ENCODE peak calls at places on chromosomes 2 and 18, in five cellular contexts. One of them, this sample, is unnamed.

GRCh38 chr2:122081743-122082142 is 326.3 kb downstream of the TSN start:
- DNase-seq in foreskin fibroblast: no peak
- DNase-seq in skeletal muscle cell: no peak
- DNase-seq in Karpas-422: peak; percentile 83
- DNase-seq in HEK293T: no peak
- DNase-seq in this sample: no peak

GRCh38 chr2:69434753-69435152 is 2.5 kb downstream of the NFU1 start:
- DNase-seq in skeletal muscle cell: no peak
- DNase-seq in foreskin fibroblast: no peak
- DNase-seq in HEK293T: no peak
- DNase-seq in Karpas-422: peak; percentile 92
- DNase-seq in this sample: no peak

GRCh38 chr2:50820176-50820575 is 211.8 kb downstream of the NRXN1 start:
- DNase-seq in HEK293T: no peak
- DNase-seq in foreskin fibroblast: no peak
- DNase-seq in Karpas-422: no peak
- DNase-seq in skeletal muscle cell: no peak
- DNase-seq in this sample: no peak

GRCh38 chr2:191303349-191304005 is 58.3 kb downstream of the MYO1B start:
- DNase-seq in foreskin fibroblast: no peak
- DNase-seq in Karpas-422: no peak
- DNase-seq in skeletal muscle cell: no peak
- DNase-seq in HEK293T: no peak
- DNase-seq in this sample: no peak

GRCh38 chr2:168722592-168722991 is 79.8 kb upstream of the NOSTRIN start:
- DNase-seq in skeletal muscle cell: peak; percentile 77
- DNase-seq in foreskin fibroblast: peak; percentile 82
- DNase-seq in Karpas-422: no peak
- DNase-seq in HEK293T: no peak
- DNase-seq in this sample: no peak

GRCh38 chr18:23800902-23801301 is 111.6 kb downstream of the LAMA3 start:
- DNase-seq in Karpas-422: no peak
- DNase-seq in foreskin fibroblast: no peak
- DNase-seq in skeletal muscle cell: no peak
- DNase-seq in HEK293T: no peak
- DNase-seq in this sample: no peak

GRCh38 chr2:180322781-180323180 is 315.7 kb upstream of the CWC22 start:
- DNase-seq in HEK293T: no peak
- DNase-seq in foreskin fibroblast: peak; percentile 34
- DNase-seq in skeletal muscle cell: no peak
- DNase-seq in Karpas-422: no peak
- DNase-seq in this sample: no peak

GRCh38 chr2:161233858-161234431 is 73.7 kb downstream of the TANK start:
- DNase-seq in skeletal muscle cell: no peak
- DNase-seq in Karpas-422: no peak
- DNase-seq in foreskin fibroblast: no peak
- DNase-seq in HEK293T: no peak
- DNase-seq in this sample: no peak

GRCh38 chr2:237860273-237860935 is 981 bp downstream of the RAMP1 start:
- DNase-seq in skeletal muscle cell: no peak
- DNase-seq in Karpas-422: no peak
- DNase-seq in HEK293T: no peak
- DNase-seq in foreskin fibroblast: no peak
- DNase-seq in this sample: no peak

GRCh38 chr2:146678516-146678915 is 1166.3 kb upstream of the ACVR2A start:
- DNase-seq in foreskin fibroblast: no peak
- DNase-seq in HEK293T: no peak
- DNase-seq in skeletal muscle cell: no peak
- DNase-seq in Karpas-422: no peak
- DNase-seq in this sample: no peak

GRCh38 chr2:121897335-121897970 is 142.0 kb downstream of the TSN start:
- DNase-seq in Karpas-422: peak; percentile 86
- DNase-seq in skeletal muscle cell: no peak
- DNase-seq in HEK293T: peak; percentile 59
- DNase-seq in foreskin fibroblast: peak; percentile 47
- DNase-seq in this sample: peak; percentile 72

GRCh38 chr18:9048808-9049494 is 53.5 kb upstream of the NDUFV2 start:
- DNase-seq in foreskin fibroblast: peak; percentile 73
- DNase-seq in HEK293T: no peak
- DNase-seq in Karpas-422: no peak
- DNase-seq in skeletal muscle cell: peak; percentile 1
- DNase-seq in this sample: no peak

GRCh38 chr2:62716768-62717167 is 11.3 kb downstream of the EHBP1 start:
- DNase-seq in HEK293T: no peak
- DNase-seq in skeletal muscle cell: no peak
- DNase-seq in foreskin fibroblast: no peak
- DNase-seq in Karpas-422: no peak
- DNase-seq in this sample: no peak

GRCh38 chr2:224885836-224886547 is 156.3 kb downstream of the DOCK10 start:
- DNase-seq in skeletal muscle cell: peak; percentile 61
- DNase-seq in Karpas-422: peak; percentile 29
- DNase-seq in foreskin fibroblast: peak; percentile 86
- DNase-seq in HEK293T: no peak
- DNase-seq in this sample: no peak

GRCh38 chr2:39548971-39549370 is 111.9 kb upstream of the MAP4K3 start:
- DNase-seq in Karpas-422: no peak
- DNase-seq in HEK293T: no peak
- DNase-seq in skeletal muscle cell: no peak
- DNase-seq in foreskin fibroblast: no peak
- DNase-seq in this sample: no peak

GRCh38 chr2:184596819-184597411 is 1.4 kb upstream of the ZNF804A start:
- DNase-seq in Karpas-422: peak; percentile 80
- DNase-seq in HEK293T: no peak
- DNase-seq in skeletal muscle cell: peak; percentile 38
- DNase-seq in foreskin fibroblast: peak; percentile 69
- DNase-seq in this sample: no peak

GRCh38 chr2:44061469-44061868 is 65.7 kb upstream of the LRPPRC start:
- DNase-seq in Karpas-422: no peak
- DNase-seq in foreskin fibroblast: no peak
- DNase-seq in HEK293T: no peak
- DNase-seq in skeletal muscle cell: no peak
- DNase-seq in this sample: no peak

GRCh38 chr18:63218472-63218871 is 101.1 kb downstream of the BCL2 start:
- DNase-seq in Karpas-422: no peak
- DNase-seq in skeletal muscle cell: no peak
- DNase-seq in HEK293T: no peak
- DNase-seq in foreskin fibroblast: no peak
- DNase-seq in this sample: no peak

GRCh38 chr2:151334082-151334815 is 23.1 kb upstream of the TNFAIP6 start:
- DNase-seq in Karpas-422: no peak
- DNase-seq in foreskin fibroblast: peak; percentile 95
- DNase-seq in HEK293T: no peak
- DNase-seq in skeletal muscle cell: peak; percentile 83
- DNase-seq in this sample: no peak

GRCh38 chr2:197453123-197453913 is at the start of gene COQ10B:
- DNase-seq in Karpas-422: peak; percentile 100
- DNase-seq in foreskin fibroblast: peak; percentile 100
- DNase-seq in HEK293T: peak; percentile 95
- DNase-seq in skeletal muscle cell: peak; percentile 100
- DNase-seq in this sample: peak; percentile 88

GRCh38 chr2:48145845-48146452 is 239.7 kb upstream of the FBXO11 start:
- DNase-seq in HEK293T: no peak
- DNase-seq in foreskin fibroblast: no peak
- DNase-seq in Karpas-422: no peak
- DNase-seq in skeletal muscle cell: no peak
- DNase-seq in this sample: no peak

GRCh38 chr2:120769076-120769786 is 33.6 kb downstream of the GLI2 start:
- DNase-seq in foreskin fibroblast: no peak
- DNase-seq in HEK293T: no peak
- DNase-seq in Karpas-422: no peak
- DNase-seq in skeletal muscle cell: no peak
- DNase-seq in this sample: no peak

GRCh38 chr18:79902075-79902474 is 49.4 kb downstream of the SLC66A2 start:
- DNase-seq in foreskin fibroblast: no peak
- DNase-seq in Karpas-422: no peak
- DNase-seq in skeletal muscle cell: no peak
- DNase-seq in HEK293T: no peak
- DNase-seq in this sample: peak; percentile 3

GRCh38 chr2:99602475-99602874 is 112.7 kb upstream of the REV1 start:
- DNase-seq in Karpas-422: no peak
- DNase-seq in skeletal muscle cell: peak; percentile 45
- DNase-seq in HEK293T: no peak
- DNase-seq in foreskin fibroblast: peak; percentile 77
- DNase-seq in this sample: no peak

GRCh38 chr2:120869659-120870466 is 134.2 kb downstream of the GLI2 start:
- DNase-seq in HEK293T: no peak
- DNase-seq in foreskin fibroblast: no peak
- DNase-seq in skeletal muscle cell: no peak
- DNase-seq in Karpas-422: no peak
- DNase-seq in this sample: no peak

GRCh38 chr2:88542668-88543067 is 84.6 kb downstream of the EIF2AK3 start:
- DNase-seq in skeletal muscle cell: no peak
- DNase-seq in foreskin fibroblast: no peak
- DNase-seq in HEK293T: no peak
- DNase-seq in Karpas-422: no peak
- DNase-seq in this sample: no peak

GRCh38 chr18:63311481-63312409 is 7.8 kb downstream of the BCL2 start:
- DNase-seq in skeletal muscle cell: no peak
- DNase-seq in HEK293T: no peak
- DNase-seq in Karpas-422: peak; percentile 62
- DNase-seq in foreskin fibroblast: no peak
- DNase-seq in this sample: no peak

GRCh38 chr2:185833864-185834263 is 95.3 kb downstream of the FSIP2 start:
- DNase-seq in skeletal muscle cell: no peak
- DNase-seq in HEK293T: no peak
- DNase-seq in Karpas-422: no peak
- DNase-seq in foreskin fibroblast: no peak
- DNase-seq in this sample: no peak

GRCh38 chr2:98519851-98520250 is 75.2 kb downstream of the INPP4A start:
- DNase-seq in skeletal muscle cell: no peak
- DNase-seq in HEK293T: no peak
- DNase-seq in Karpas-422: no peak
- DNase-seq in foreskin fibroblast: no peak
- DNase-seq in this sample: no peak

GRCh38 chr2:53782681-53783080 is 4.1 kb downstream of the ASB3 start:
- DNase-seq in skeletal muscle cell: no peak
- DNase-seq in foreskin fibroblast: no peak
- DNase-seq in HEK293T: no peak
- DNase-seq in Karpas-422: no peak
- DNase-seq in this sample: no peak

GRCh38 chr2:133841905-133842304 is 273.6 kb upstream of the NCKAP5 start:
- DNase-seq in Karpas-422: no peak
- DNase-seq in HEK293T: no peak
- DNase-seq in foreskin fibroblast: peak; percentile 79
- DNase-seq in skeletal muscle cell: peak; percentile 98
- DNase-seq in this sample: no peak

GRCh38 chr2:231614559-231615057 is 21.9 kb downstream of the TEX44 start:
- DNase-seq in HEK293T: no peak
- DNase-seq in foreskin fibroblast: peak; percentile 67
- DNase-seq in Karpas-422: peak; percentile 80
- DNase-seq in skeletal muscle cell: no peak
- DNase-seq in this sample: peak; percentile 37

This sample was measured in GM12891.